ENCODE peak calls at places on chromosomes 5 and 9, in five cellular contexts. T is B cell, I is endothelial cell, G is A549, L is HL-60. F is an unnamed sample.
A peak's percentile ranks its signal among the peaks of the same experiment; 100 is the strongest.

GRCh38 chr9:99296375-99296951 is 74.4 kb downstream of the SEC61B start:
- DNase-seq in T (peak; percentile 58), I (no peak), G (no peak), L (peak; percentile 8), F (no peak)

GRCh38 chr9:109560470-109561132 is 62.5 kb upstream of the PTPN3 start:
- DNase-seq in T (no peak), I (peak; percentile 14), G (peak; percentile 28), L (no peak), F (no peak)

GRCh38 chr9:87223397-87224246 is 274.0 kb upstream of the DAPK1 start:
- DNase-seq in T (no peak), I (peak; percentile 7), G (no peak), L (no peak), F (no peak)

GRCh38 chr9:16143947-16144890 is 591.4 kb downstream of the CCDC171 start:
- DNase-seq in T (no peak), I (no peak), G (no peak), L (no peak), F (no peak)

GRCh38 chr5:61301345-61301744 is 30.7 kb upstream of the ZSWIM6 start:
- DNase-seq in T (no peak), I (no peak), G (no peak), L (no peak), F (no peak)

GRCh38 chr5:54387659-54388232 is 67.8 kb upstream of the HSPB3 start:
- DNase-seq in T (no peak), I (no peak), G (no peak), L (no peak), F (no peak)

GRCh38 chr5:96048763-96049162 is 87.1 kb upstream of the ELL2 start:
- DNase-seq in T (no peak), I (no peak), G (no peak), L (no peak), F (no peak)

GRCh38 chr9:2984481-2984880 is 140.6 kb upstream of the PUM3 start:
- DNase-seq in T (no peak), I (no peak), G (no peak), L (no peak), F (no peak)

GRCh38 chr9:111483419-111483861 is 743 bp downstream of the ECPAS start:
- DNase-seq in T (peak; percentile 51), I (no peak), G (no peak), L (no peak), F (no peak)

GRCh38 chr5:172450861-172451695 is 3.2 kb downstream of the SH3PXD2B start:
- DNase-seq in T (no peak), I (peak; percentile 54), G (peak; percentile 54), L (peak; percentile 32), F (peak; percentile 63)

GRCh38 chr5:1000329-1000728 is 8.3 kb upstream of the NKD2 start:
- DNase-seq in T (no peak), I (peak; percentile 2), G (no peak), L (no peak), F (no peak)

GRCh38 chr5:100464418-100464817 is 70.8 kb upstream of the FAM174A start:
- DNase-seq in T (no peak), I (no peak), G (peak; percentile 2), L (no peak), F (peak; percentile 9)

GRCh38 chr5:124908603-124909451 is 162.4 kb upstream of the ZNF608 start:
- DNase-seq in T (no peak), I (no peak), G (no peak), L (no peak), F (no peak)

GRCh38 chr5:176648467-176649194 is 1.3 kb downstream of the TSPAN17 start:
- DNase-seq in T (no peak), I (no peak), G (no peak), L (no peak), F (no peak)

GRCh38 chr9:90801507-90802289 is at the start of gene SYK:
- DNase-seq in T (peak; percentile 74), I (peak; percentile 12), G (no peak), L (peak; percentile 80), F (peak; percentile 58)

GRCh38 chr5:14790220-14790619 is 81.4 kb downstream of the ANKH start:
- DNase-seq in T (no peak), I (no peak), G (no peak), L (no peak), F (no peak)

GRCh38 chr9:115680226-115680625 is 473.4 kb upstream of the PAPPA start:
- DNase-seq in T (no peak), I (no peak), G (no peak), L (no peak), F (no peak)

GRCh38 chr5:146400206-146400605 is 46.9 kb upstream of the TCERG1 start:
- DNase-seq in T (no peak), I (no peak), G (no peak), L (no peak), F (no peak)

GRCh38 chr9:83479765-83480164 is 58.4 kb downstream of the FRMD3 start:
- DNase-seq in T (no peak), I (no peak), G (no peak), L (no peak), F (no peak)

GRCh38 chr9:70422371-70423043 is 8.1 kb upstream of the KLF9 start:
- DNase-seq in T (no peak), I (no peak), G (no peak), L (no peak), F (no peak)

GRCh38 chr9:70220216-70220615 is 38.6 kb upstream of the SMC5 start:
- DNase-seq in T (no peak), I (no peak), G (no peak), L (no peak), F (no peak)

GRCh38 chr5:74256947-74257573 is 383.5 kb downstream of the ENC1 start:
- DNase-seq in T (no peak), I (no peak), G (no peak), L (no peak), F (no peak)

GRCh38 chr5:159034083-159034824 is 65.5 kb downstream of the EBF1 start:
- DNase-seq in T (no peak), I (no peak), G (no peak), L (no peak), F (peak; percentile 32)

GRCh38 chr5:169424956-169425318 is 124.0 kb upstream of the SLIT3 start:
- DNase-seq in T (no peak), I (no peak), G (no peak), L (no peak), F (no peak)

GRCh38 chr5:169430676-169431075 is 129.7 kb upstream of the SLIT3 start:
- DNase-seq in T (no peak), I (no peak), G (no peak), L (no peak), F (no peak)

GRCh38 chr5:169426674-169427250 is 125.8 kb upstream of the SLIT3 start:
- DNase-seq in T (no peak), I (no peak), G (no peak), L (peak; percentile 78), F (no peak)

GRCh38 chr5:169431386-169431785 is 130.4 kb upstream of the SLIT3 start:
- DNase-seq in T (no peak), I (no peak), G (no peak), L (no peak), F (no peak)

DNA sequence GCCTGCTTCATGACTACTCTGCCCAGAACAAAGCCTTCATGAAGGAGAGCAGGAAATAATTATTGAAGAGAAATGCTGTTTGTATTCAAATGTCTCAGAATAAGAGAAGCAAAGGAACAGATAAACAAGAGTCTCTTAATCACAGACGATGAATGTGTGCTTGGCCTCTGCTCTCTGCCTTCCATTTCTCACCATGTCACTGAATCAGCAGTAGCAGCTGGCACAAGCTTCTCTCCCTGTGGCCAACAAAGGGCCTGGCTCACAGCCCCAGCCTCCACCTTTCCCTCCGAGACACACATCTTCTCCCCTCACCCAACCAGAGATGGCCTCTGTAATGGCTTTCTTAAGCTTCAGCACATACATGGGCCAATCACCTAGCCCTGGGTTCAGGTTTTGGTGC is 128.1 kb upstream of the SLIT3 start:
- DNase-seq in T (no peak), I (no peak), G (no peak), L (no peak), F (no peak)
- TF ChIP-seq CTCF in T (no peak), I (no peak), G (no peak), L (no peak), F (no peak)

GRCh38 chr5:138276402-138277054 is 2.1 kb upstream of the GFRA3 start:
- DNase-seq in T (no peak), I (no peak), G (peak; percentile 24), L (no peak), F (no peak)
- TF ChIP-seq CTCF in T (no peak), I (no peak), G (no peak), L (no peak), F (no peak)

DNA sequence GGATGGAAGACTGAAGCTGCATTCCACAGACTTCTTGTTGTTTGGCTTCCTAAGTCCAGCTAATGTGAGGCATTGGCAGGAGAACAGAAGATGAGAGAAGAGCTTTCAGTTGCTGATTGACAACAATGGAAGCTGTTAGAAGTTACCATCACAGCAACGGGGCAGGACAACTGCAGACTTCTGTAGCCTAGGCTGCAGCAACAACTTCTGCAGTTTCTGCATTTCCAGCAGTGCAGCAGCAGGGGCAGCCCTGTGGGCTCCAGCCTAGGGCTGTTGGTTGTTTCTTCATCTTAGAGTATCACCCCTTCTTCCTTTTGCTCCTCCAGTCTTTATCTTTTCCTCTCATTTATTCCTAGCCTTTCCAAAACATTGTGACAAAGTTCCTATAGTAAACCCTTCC is 528.8 kb upstream of the PTGER4 start:
- DNase-seq in T (no peak), I (no peak), G (no peak), L (no peak), F (no peak)
- TF ChIP-seq CTCF in T (no peak), I (no peak), G (no peak), L (no peak), F (no peak)

DNA sequence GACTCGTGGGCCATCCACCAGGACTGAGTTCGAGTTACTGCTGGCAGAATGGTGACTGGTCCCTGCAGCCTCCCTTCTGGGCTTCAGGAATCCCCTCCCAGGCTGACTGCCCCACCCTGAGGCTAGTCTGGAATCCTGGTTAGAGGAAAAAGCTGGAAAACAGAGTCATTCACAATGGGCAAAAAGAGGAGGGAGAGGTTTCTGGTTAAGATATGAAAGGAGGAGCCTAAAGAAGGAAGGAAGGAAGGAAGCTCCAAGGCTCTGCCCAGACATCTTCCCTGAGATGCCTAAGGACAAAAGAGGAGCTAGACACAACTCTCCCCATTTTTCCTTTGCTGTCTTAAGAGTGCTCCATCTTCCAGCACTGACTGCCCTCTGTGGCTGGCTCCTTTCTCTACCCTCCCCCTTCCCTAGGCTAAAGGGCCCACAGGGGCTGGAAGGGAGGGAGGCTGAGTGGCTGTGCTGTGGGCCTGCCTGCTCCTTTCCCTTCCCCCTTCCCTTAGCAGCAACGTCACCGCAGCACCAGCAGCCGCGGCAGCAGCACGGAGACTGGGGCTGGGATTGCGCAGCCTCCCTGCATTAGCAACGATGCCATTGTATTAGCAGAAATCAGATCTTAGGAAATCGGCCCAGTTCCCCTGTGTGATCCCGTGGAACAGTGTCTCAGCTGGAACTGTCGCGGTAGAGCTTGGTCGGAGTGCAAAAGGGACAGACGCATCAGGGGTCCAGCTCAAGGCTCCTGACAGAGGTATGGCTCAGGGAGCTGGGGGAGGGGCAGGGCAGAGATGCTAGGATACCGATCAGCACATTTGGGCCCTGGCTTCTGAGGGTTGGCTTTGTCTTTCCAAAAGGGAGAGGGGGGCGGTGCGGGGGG is 48.7 kb downstream of the RUSC2 start:
- DNase-seq in T (no peak), I (peak; percentile 65), G (no peak), L (peak; percentile 56), F (no peak)
- TF ChIP-seq CTCF in T (no peak), I (no peak), G (no peak), L (no peak), F (no peak)

GRCh38 chr5:143506881-143507552 is 103.5 kb upstream of the NR3C1 start:
- DNase-seq in T (no peak), I (no peak), G (peak; percentile 96), L (no peak), F (peak; percentile 64)
- TF ChIP-seq CTCF in T (no peak), I (no peak), G (peak; percentile 35), L (no peak), F (no peak)